ENCODE peak calls at places on chromosome 9, in nine cellular contexts. G, O, Q, J, X, U, Y, W and C are unnamed samples.
A peak's percentile ranks its signal among the peaks of the same experiment; 100 is the strongest.

GRCh38 chr9:89790542-89791109 is 185.8 kb downstream of the GADD45G start:
- DNase-seq in G (no peak), O (no peak), Q (no peak), J (peak; percentile 10), X (no peak), U (no peak), Y (no peak), W (no peak), C (no peak)

GRCh38 chr9:133274236-133275104 is 531 bp downstream of the ABO start:
- DNase-seq in G (no peak), O (no peak), Q (no peak), J (no peak), X (no peak), U (no peak), Y (no peak), W (no peak), C (no peak)

GRCh38 chr9:88313364-88314220 is 74.7 kb upstream of the SPIN1 start:
- DNase-seq in G (no peak), O (no peak), Q (peak; percentile 17), J (no peak), X (peak; percentile 40), U (no peak), Y (no peak), W (no peak), C (peak; percentile 8)

GRCh38 chr9:128190516-128191405 is 611 bp downstream of the CIZ1 start:
- DNase-seq in G (no peak), O (no peak), Q (peak; percentile 34), J (no peak), X (no peak), U (no peak), Y (peak; percentile 66), W (no peak), C (no peak)

GRCh38 chr9:4844031-4844430 is 51.3 kb downstream of the RCL1 start:
- DNase-seq in G (no peak), O (no peak), Q (no peak), J (no peak), X (no peak), U (no peak), Y (no peak), W (no peak), C (no peak)

GRCh38 chr9:127505396-127506116 is 54.2 kb downstream of the LRSAM1 start:
- DNase-seq in G (no peak), O (no peak), Q (peak; percentile 67), J (no peak), X (no peak), U (peak; percentile 76), Y (peak; percentile 80), W (peak; percentile 80), C (no peak)

GRCh38 chr9:98201749-98202148 is 9.3 kb upstream of the CORO2A start:
- DNase-seq in G (no peak), O (no peak), Q (no peak), J (no peak), X (no peak), U (no peak), Y (no peak), W (no peak), C (no peak)

GRCh38 chr9:116661037-116661954 is 25.8 kb upstream of the TRIM32 start:
- DNase-seq in G (peak; percentile 24), O (no peak), Q (peak; percentile 86), J (no peak), X (no peak), U (peak; percentile 39), Y (peak; percentile 84), W (peak; percentile 22), C (no peak)

GRCh38 chr9:137256839-137257238 is 1.7 kb downstream of the NELFB start:
- DNase-seq in G (no peak), O (no peak), Q (no peak), J (no peak), X (no peak), U (no peak), Y (no peak), W (no peak), C (no peak)

GRCh38 chr9:126150411-126151030 is 176.1 kb upstream of the MVB12B start:
- DNase-seq in G (peak; percentile 44), O (no peak), Q (no peak), J (no peak), X (no peak), U (peak; percentile 3), Y (no peak), W (no peak), C (no peak)

GRCh38 chr9:76891279-76891678 is 14.6 kb downstream of the PRUNE2 start:
- DNase-seq in G (no peak), O (no peak), Q (no peak), J (no peak), X (no peak), U (no peak), Y (no peak), W (no peak), C (no peak)